ENCODE peak calls at places on chromosome 4, in six cellular contexts. One of them, this sample, is unnamed. For H3K36me3 and H3K4me1, the result is how much of the 10 kb centered on the place peaks cover.

GRCh38 chr4:184994010-184994622 is 24.2 kb upstream of the HELT start:
- DNase-seq in GM23248: no peak
- DNase-seq in lung: no peak
- DNase-seq in mammary epithelial cell: no peak
- DNase-seq in body of pancreas: no peak
- DNase-seq in H1: no peak
- DNase-seq in this sample: no peak

GRCh38 chr4:138308421-138308820 is 66.3 kb upstream of the SLC7A11 start:
- DNase-seq in lung: no peak
- DNase-seq in body of pancreas: no peak
- DNase-seq in GM23248: peak
- DNase-seq in mammary epithelial cell: peak
- DNase-seq in H1: no peak
- DNase-seq in this sample: no peak

GRCh38 chr4:113952452-113953029 is 26.9 kb downstream of the ARSJ start:
- DNase-seq in H1: peak
- DNase-seq in mammary epithelial cell: peak
- DNase-seq in lung: no peak
- DNase-seq in body of pancreas: peak
- DNase-seq in GM23248: peak
- DNase-seq in this sample: peak

GRCh38 chr4:40003986-40004385 is 26.3 kb upstream of the PDS5A start:
- DNase-seq in mammary epithelial cell: peak
- DNase-seq in body of pancreas: no peak
- DNase-seq in GM23248: peak
- DNase-seq in lung: no peak
- DNase-seq in H1: no peak
- DNase-seq in this sample: no peak

GRCh38 chr4:89838005-89838404 is 1.0 kb upstream of the SNCA start:
- DNase-seq in body of pancreas: no peak
- DNase-seq in GM23248: peak
- DNase-seq in lung: no peak
- DNase-seq in mammary epithelial cell: peak
- DNase-seq in H1: no peak
- DNase-seq in this sample: no peak

GRCh38 chr4:81688085-81688484 is 216.4 kb upstream of the RASGEF1B start:
- DNase-seq in H1: no peak
- DNase-seq in lung: no peak
- DNase-seq in GM23248: peak
- DNase-seq in mammary epithelial cell: peak
- DNase-seq in body of pancreas: no peak
- DNase-seq in this sample: no peak

GRCh38 chr4:174663254-174663653 is 141.0 kb upstream of the HPGD start:
- DNase-seq in H1: no peak
- DNase-seq in lung: no peak
- DNase-seq in mammary epithelial cell: peak
- DNase-seq in GM23248: peak
- DNase-seq in body of pancreas: no peak
- DNase-seq in this sample: no peak

GRCh38 chr4:47505666-47506065 is 20.6 kb downstream of the ATP10D start:
- DNase-seq in body of pancreas: no peak
- DNase-seq in mammary epithelial cell: no peak
- DNase-seq in lung: no peak
- DNase-seq in GM23248: peak
- DNase-seq in H1: no peak
- DNase-seq in this sample: no peak

GRCh38 chr4:135598151-135598550 is 1396.6 kb upstream of the PABPC4L start:
- DNase-seq in mammary epithelial cell: no peak
- DNase-seq in H1: no peak
- DNase-seq in body of pancreas: no peak
- DNase-seq in lung: no peak
- DNase-seq in GM23248: no peak
- DNase-seq in this sample: no peak

GRCh38 chr4:112853662-112854256 is 195.7 kb upstream of the ANK2 start:
- DNase-seq in H1: no peak
- DNase-seq in GM23248: peak
- DNase-seq in body of pancreas: no peak
- DNase-seq in mammary epithelial cell: no peak
- DNase-seq in lung: no peak
- DNase-seq in this sample: no peak

GRCh38 chr4:123785515-123785914 is 388.9 kb downstream of the SPRY1 start:
- DNase-seq in mammary epithelial cell: peak
- DNase-seq in GM23248: peak
- DNase-seq in H1: peak
- DNase-seq in body of pancreas: no peak
- DNase-seq in lung: peak
- DNase-seq in this sample: peak

GRCh38 chr4:38514465-38515146 is 149.4 kb upstream of the KLF3 start:
- DNase-seq in mammary epithelial cell: no peak
- DNase-seq in body of pancreas: no peak
- DNase-seq in GM23248: no peak
- DNase-seq in lung: no peak
- DNase-seq in H1: no peak
- DNase-seq in this sample: no peak

GRCh38 chr4:39278476-39278875 is 87.7 kb downstream of the RFC1 start:
- DNase-seq in lung: no peak
- DNase-seq in body of pancreas: no peak
- DNase-seq in GM23248: no peak
- DNase-seq in mammary epithelial cell: no peak
- DNase-seq in H1: no peak
- DNase-seq in this sample: no peak

GRCh38 chr4:8114456-8115202 is 44.0 kb downstream of the ABLIM2 start:
- DNase-seq in H1: no peak
- DNase-seq in GM23248: no peak
- DNase-seq in mammary epithelial cell: no peak
- DNase-seq in lung: no peak
- DNase-seq in body of pancreas: no peak
- DNase-seq in this sample: no peak

GRCh38 chr4:138576684-138577083 is 334.5 kb upstream of the SLC7A11 start:
- DNase-seq in GM23248: peak
- DNase-seq in H1: no peak
- DNase-seq in mammary epithelial cell: peak
- DNase-seq in lung: no peak
- DNase-seq in body of pancreas: no peak
- DNase-seq in this sample: no peak

GRCh38 chr4:87423313-87424031 is 1.1 kb downstream of the NUDT9 start:
- DNase-seq in lung: no peak
- DNase-seq in GM23248: peak
- DNase-seq in body of pancreas: no peak
- DNase-seq in mammary epithelial cell: peak
- DNase-seq in H1: no peak
- DNase-seq in this sample: peak

GRCh38 chr4:4268753-4269152 is 20.7 kb upstream of the TMEM128 start:
- DNase-seq in body of pancreas: no peak
- DNase-seq in lung: no peak
- DNase-seq in H1: no peak
- DNase-seq in mammary epithelial cell: no peak
- DNase-seq in GM23248: no peak
- DNase-seq in this sample: no peak
- H3K36me3 ChIP-seq in body of pancreas: under half
- H3K36me3 ChIP-seq in lung: under half
- H3K36me3 ChIP-seq in H1: under half
- H3K36me3 ChIP-seq in mammary epithelial cell: under half
- H3K36me3 ChIP-seq in GM23248: under half
- H3K36me3 ChIP-seq in this sample: under half

GRCh38 chr4:163448541-163449203 is 24.9 kb downstream of the TKTL2 start:
- DNase-seq in lung: no peak
- DNase-seq in body of pancreas: no peak
- DNase-seq in GM23248: peak
- DNase-seq in H1: no peak
- DNase-seq in mammary epithelial cell: peak
- DNase-seq in this sample: no peak
- H3K27ac ChIP-seq in lung: no peak
- H3K27ac ChIP-seq in body of pancreas: no peak
- H3K27ac ChIP-seq in GM23248: no peak
- H3K27ac ChIP-seq in H1: no peak
- H3K27ac ChIP-seq in mammary epithelial cell: no peak
- H3K27ac ChIP-seq in this sample: no peak

GRCh38 chr4:2800691-2801596 is 8.1 kb downstream of the SH3BP2 start:
- DNase-seq in mammary epithelial cell: no peak
- DNase-seq in body of pancreas: peak
- DNase-seq in lung: peak
- DNase-seq in GM23248: peak
- DNase-seq in H1: no peak
- DNase-seq in this sample: peak
- H3K4me1 ChIP-seq in mammary epithelial cell: under half
- H3K4me1 ChIP-seq in body of pancreas: half or more
- H3K4me1 ChIP-seq in lung: under half
- H3K4me1 ChIP-seq in GM23248: under half
- H3K4me1 ChIP-seq in H1: under half
- H3K4me1 ChIP-seq in this sample: half or more

DNA sequence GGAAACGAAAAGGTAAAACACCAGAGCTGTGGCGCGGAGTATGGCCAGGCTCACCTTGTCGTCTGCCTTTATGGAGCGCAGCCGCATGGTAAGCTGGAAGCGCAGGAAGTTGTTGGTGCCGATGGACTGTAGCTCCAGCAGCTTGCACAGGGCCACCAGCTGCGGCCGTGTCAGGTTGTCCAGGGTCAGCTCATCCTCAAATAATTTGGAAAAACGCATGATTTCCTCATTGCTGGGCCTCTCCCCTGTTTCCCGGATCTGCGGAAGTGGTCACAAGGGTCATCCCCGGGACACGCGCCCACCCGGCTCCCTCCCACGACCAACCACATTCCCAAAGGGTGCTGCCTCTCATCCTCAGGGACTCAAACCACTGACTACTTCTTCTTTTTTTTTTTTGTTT is 23.3 kb downstream of the LETM1 start:
- DNase-seq in mammary epithelial cell: no peak
- DNase-seq in lung: no peak
- DNase-seq in GM23248: no peak
- DNase-seq in H1: no peak
- DNase-seq in body of pancreas: no peak
- DNase-seq in this sample: no peak
- H3K36me3 ChIP-seq in mammary epithelial cell: under half
- H3K36me3 ChIP-seq in lung: under half
- H3K36me3 ChIP-seq in GM23248: under half
- H3K36me3 ChIP-seq in H1: under half
- H3K36me3 ChIP-seq in body of pancreas: under half
- H3K36me3 ChIP-seq in this sample: under half

GRCh38 chr4:168839758-168840385 is 170.2 kb downstream of the CBR4 start:
- DNase-seq in mammary epithelial cell: no peak
- DNase-seq in GM23248: no peak
- DNase-seq in H1: no peak
- DNase-seq in lung: no peak
- DNase-seq in body of pancreas: no peak
- DNase-seq in this sample: no peak
- H3K27ac ChIP-seq in mammary epithelial cell: peak
- H3K27ac ChIP-seq in GM23248: no peak
- H3K27ac ChIP-seq in H1: no peak
- H3K27ac ChIP-seq in lung: no peak
- H3K27ac ChIP-seq in body of pancreas: no peak
- H3K27ac ChIP-seq in this sample: peak

DNA sequence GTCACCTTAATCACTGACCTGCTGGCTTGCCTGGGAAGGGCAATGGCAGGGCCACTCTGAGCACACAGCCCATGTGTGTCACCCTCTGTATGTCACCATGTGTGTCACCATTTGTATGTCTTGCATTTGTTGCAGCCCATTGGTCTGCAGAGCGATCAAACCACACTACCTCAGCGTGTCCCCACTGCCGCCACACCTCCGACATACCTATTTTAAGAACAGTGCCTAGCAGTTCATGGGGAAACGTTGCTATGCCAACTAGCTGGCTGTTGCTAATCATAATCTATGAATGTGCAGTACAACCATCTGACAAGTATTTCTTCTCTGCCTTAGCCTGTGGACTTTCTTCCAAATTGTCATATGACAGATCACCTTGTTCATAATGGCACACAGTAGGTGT is 8.0 kb upstream of the CRMP1 start:
- DNase-seq in GM23248: no peak
- DNase-seq in mammary epithelial cell: no peak
- DNase-seq in body of pancreas: no peak
- DNase-seq in H1: no peak
- DNase-seq in lung: no peak
- DNase-seq in this sample: no peak
- H3K4me1 ChIP-seq in GM23248: under half
- H3K4me1 ChIP-seq in mammary epithelial cell: under half
- H3K4me1 ChIP-seq in body of pancreas: under half
- H3K4me1 ChIP-seq in H1: under half
- H3K4me1 ChIP-seq in lung: under half
- H3K4me1 ChIP-seq in this sample: under half